ENCODE peak calls at places on chromosome 20, in six cellular contexts. T is hepatocyte, L is mucosa of descending colon, W is neural progenitor cell, D is breast epithelium, Y is heart right ventricle. S is an unnamed sample.
A peak's percentile ranks its signal among the peaks of the same experiment; 100 is the strongest.

GRCh38 chr20:36463212-36464061 is 77.9 kb upstream of the MYL9 start:
- DNase-seq in W (no peak), D (no peak), Y (no peak), L (no peak), T (no peak), S (peak; percentile 26)

GRCh38 chr20:34979366-34980153 is 23.9 kb downstream of the MYH7B start:
- DNase-seq in D (no peak), Y (peak; percentile 75), T (no peak), L (peak; percentile 30), W (peak; percentile 53), S (peak; percentile 62)

GRCh38 chr20:52724586-52724985 is 247.6 kb upstream of the TSHZ2 start:
- DNase-seq in D (no peak), Y (no peak), L (no peak), W (no peak), T (no peak), S (no peak)

GRCh38 chr20:10040070-10040970 is 5.5 kb downstream of the ANKEF1 start:
- DNase-seq in Y (no peak), W (no peak), L (no peak), D (no peak), T (no peak), S (no peak)

GRCh38 chr20:32168184-32168910 is 39.2 kb downstream of the PLAGL2 start:
- DNase-seq in Y (no peak), D (no peak), L (no peak), W (peak; percentile 57), T (no peak), S (no peak)

GRCh38 chr20:61757678-61758555 is 307.8 kb downstream of the TAF4 start:
- DNase-seq in D (no peak), T (no peak), W (no peak), Y (no peak), L (no peak), S (no peak)

GRCh38 chr20:50283922-50284810 is 93.5 kb downstream of the CEBPB start:
- DNase-seq in D (peak; percentile 69), W (no peak), L (no peak), T (peak; percentile 47), Y (no peak), S (peak; percentile 51)

GRCh38 chr20:14055127-14055742 is 59.9 kb downstream of the MACROD2 start:
- DNase-seq in D (no peak), W (peak; percentile 79), T (peak; percentile 82), Y (peak; percentile 30), L (peak; percentile 51), S (peak; percentile 73)

GRCh38 chr20:23097636-23098580 is 11.8 kb upstream of the CD93 start:
- DNase-seq in L (no peak), D (no peak), W (no peak), Y (no peak), T (no peak), S (no peak)

GRCh38 chr20:13336308-13337089 is 115.4 kb downstream of the ISM1 start:
- DNase-seq in T (peak; percentile 34), D (no peak), L (no peak), Y (no peak), W (no peak), S (no peak)

GRCh38 chr20:63641792-63642517 is 11.3 kb downstream of the STMN3 start:
- DNase-seq in Y (peak; percentile 86), W (peak; percentile 95), L (peak; percentile 94), D (peak; percentile 94), T (peak; percentile 95), S (peak; percentile 89)

GRCh38 chr20:31719644-31720485 is 2.8 kb downstream of the BCL2L1 start:
- DNase-seq in D (peak; percentile 51), T (peak; percentile 72), L (no peak), Y (no peak), W (peak; percentile 53), S (peak; percentile 74)

GRCh38 chr20:47456952-47457724 is 44.5 kb upstream of the NCOA3 start:
- DNase-seq in D (no peak), L (no peak), W (no peak), T (no peak), Y (no peak), S (no peak)

GRCh38 chr20:62513991-62514390 is 38.2 kb upstream of the GATA5 start:
- DNase-seq in T (no peak), D (no peak), L (no peak), W (no peak), Y (no peak), S (no peak)

GRCh38 chr20:60589624-60590023 is 631.4 kb downstream of the CDH26 start:
- DNase-seq in T (peak; percentile 34), W (peak; percentile 75), L (no peak), Y (peak; percentile 16), D (no peak), S (no peak)

GRCh38 chr20:25252686-25253421 is 5.0 kb downstream of the PYGB start:
- DNase-seq in D (peak; percentile 12), Y (no peak), W (no peak), T (peak; percentile 28), L (peak; percentile 50), S (peak; percentile 65)

GRCh38 chr20:49993301-49993751 is 10.5 kb downstream of the SNAI1 start:
- DNase-seq in W (no peak), L (no peak), Y (no peak), T (no peak), D (no peak), S (no peak)

GRCh38 chr20:57335392-57335791 is 5.8 kb downstream of the SPO11 start:
- DNase-seq in T (no peak), D (no peak), L (no peak), W (no peak), Y (no peak), S (no peak)

GRCh38 chr20:21583486-21584168 is 69.8 kb upstream of the NKX2-2 start:
- DNase-seq in W (no peak), Y (no peak), T (no peak), L (no peak), D (no peak), S (no peak)

GRCh38 chr20:5657190-5657872 is 92.9 kb upstream of the SHLD1 start:
- DNase-seq in D (peak; percentile 45), T (peak; percentile 65), L (peak; percentile 52), W (no peak), Y (peak; percentile 46), S (peak; percentile 77)

GRCh38 chr20:47785900-47786762 is 850 bp upstream of the SULF2 start:
- DNase-seq in L (peak; percentile 76), W (peak; percentile 88), D (peak; percentile 54), Y (peak; percentile 81), T (peak; percentile 87), S (peak; percentile 67)

GRCh38 chr20:33644313-33645071 is 17.6 kb upstream of the C20orf144 start:
- DNase-seq in L (no peak), D (no peak), W (no peak), T (no peak), Y (no peak), S (no peak)

GRCh38 chr20:11373391-11373790 is 544.3 kb upstream of the BTBD3 start:
- DNase-seq in Y (peak; percentile 3), T (peak; percentile 16), D (no peak), W (no peak), L (no peak), S (no peak)

GRCh38 chr20:25309395-25310267 is 61.7 kb downstream of the PYGB start:
- DNase-seq in Y (no peak), L (peak; percentile 62), T (peak; percentile 83), D (no peak), W (no peak), S (peak; percentile 85)

GRCh38 chr20:38941726-38942389 is 15.6 kb downstream of the FAM83D start:
- DNase-seq in W (no peak), L (no peak), Y (no peak), D (no peak), T (no peak), S (peak; percentile 53)

GRCh38 chr20:63823691-63824311 is 7.3 kb downstream of the ZBTB46 start:
- DNase-seq in L (peak; percentile 27), Y (no peak), D (no peak), W (no peak), T (no peak), S (no peak)

GRCh38 chr20:52958206-52958605 is 14.0 kb upstream of the TSHZ2 start:
- DNase-seq in Y (no peak), D (no peak), W (no peak), T (no peak), L (no peak), S (no peak)

GRCh38 chr20:58829531-58829941 is 21.2 kb downstream of the GNAS-AS1 start:
- DNase-seq in L (no peak), Y (peak; percentile 49), W (no peak), D (peak; percentile 57), T (no peak), S (no peak)

DNA sequence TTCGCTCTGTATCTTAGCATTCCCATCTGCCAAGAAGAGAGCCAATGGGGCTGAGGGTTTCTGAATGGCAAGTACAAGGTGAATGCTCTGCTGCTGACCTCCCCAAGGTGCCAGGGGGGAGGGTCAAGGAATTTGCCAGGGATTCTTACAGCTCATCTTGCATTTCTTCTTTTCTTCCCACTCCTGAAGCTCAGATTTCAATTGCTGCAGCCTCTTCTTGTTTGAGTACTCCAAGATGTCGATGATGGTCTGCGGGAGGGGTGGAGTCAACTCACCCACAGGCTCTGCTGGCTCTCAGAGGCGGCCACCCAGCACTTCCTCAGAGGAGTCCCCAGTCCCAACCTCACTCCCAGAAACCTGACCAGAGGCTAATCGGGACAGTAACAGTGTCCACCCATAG is 12.4 kb downstream of the C20orf96 start:
- DNase-seq in D (no peak), T (no peak), W (no peak), L (no peak), Y (no peak), S (no peak)
- H3K36me3 ChIP-seq in D (peaks cover 5% of the 10 kb centered on the region), T (no peaks in the 10 kb centered on the region), W (no peaks in the 10 kb centered on the region), L (no peaks in the 10 kb centered on the region), Y (no peaks in the 10 kb centered on the region), S (peaks cover 2% of the 10 kb centered on the region)

GRCh38 chr20:51525241-51526104 is 17.0 kb downstream of the NFATC2 start:
- DNase-seq in T (no peak), Y (peak; percentile 40), D (no peak), W (no peak), L (peak; percentile 32), S (peak; percentile 16)

GRCh38 chr20:51528263-51529026 is 14.1 kb downstream of the NFATC2 start:
- DNase-seq in T (no peak), L (no peak), Y (no peak), W (no peak), D (no peak), S (no peak)

GRCh38 chr20:51526754-51527153 is 15.8 kb downstream of the NFATC2 start:
- DNase-seq in L (no peak), T (no peak), D (no peak), Y (no peak), W (no peak), S (no peak)

GRCh38 chr20:51523276-51524013 is 19.1 kb downstream of the NFATC2 start:
- DNase-seq in Y (no peak), T (no peak), W (no peak), D (no peak), L (no peak), S (no peak)

GRCh38 chr20:51526105-51526470 is 16.4 kb downstream of the NFATC2 start:
- DNase-seq in T (no peak), L (no peak), W (no peak), D (no peak), Y (no peak), S (no peak)
- H3K4me1 ChIP-seq in T (peaks cover 12% of the 10 kb centered on the region), L (peaks cover 6% of the 10 kb centered on the region), W (no peaks in the 10 kb centered on the region), D (no peaks in the 10 kb centered on the region), Y (peaks cover 25% of the 10 kb centered on the region), S (peaks cover 2% of the 10 kb centered on the region)

GRCh38 chr20:414161-414560 is 6.1 kb downstream of the RBCK1 start:
- DNase-seq in T (no peak), L (no peak), W (no peak), D (no peak), Y (no peak), S (no peak)
- H3K36me3 ChIP-seq in T (peaks cover 3% of the 10 kb centered on the region), L (no peaks in the 10 kb centered on the region), W (peaks cover 21% of the 10 kb centered on the region), D (no peaks in the 10 kb centered on the region), Y (peaks cover 1% of the 10 kb centered on the region), S (peaks cover 3% of the 10 kb centered on the region)

GRCh38 chr20:4272225-4272624 is 256.9 kb upstream of the RNF24 start:
- DNase-seq in W (no peak), D (no peak), Y (no peak), T (no peak), L (no peak), S (no peak)
- H3K4me1 ChIP-seq in W (no peaks in the 10 kb centered on the region), D (no peaks in the 10 kb centered on the region), Y (no peaks in the 10 kb centered on the region), T (no peaks in the 10 kb centered on the region), L (no peaks in the 10 kb centered on the region), S (no peaks in the 10 kb centered on the region)

GRCh38 chr20:48959902-48960550 is 38.5 kb downstream of the ARFGEF2 start:
- DNase-seq in L (no peak), D (no peak), Y (no peak), W (no peak), T (no peak), S (no peak)
- H3K36me3 ChIP-seq in L (no peaks in the 10 kb centered on the region), D (peaks cover under 1% of the 10 kb centered on the region), Y (no peaks in the 10 kb centered on the region), W (no peaks in the 10 kb centered on the region), T (no peaks in the 10 kb centered on the region), S (peaks cover 15% of the 10 kb centered on the region)

S was measured in small intestine.